ENCODE peak calls at places on chromosome 11, in six cellular contexts. H is HCT116, G is K562, F is SK-N-SH, Q is H1, K is HepG2. W is an unnamed sample.

GRCh38 chr11:27254744-27255446 is 108.1 kb downstream of the CCDC34 start:
- DNase-seq in H (no peak), G (no peak), F (no peak), Q (no peak), K (no peak), W (no peak)

GRCh38 chr11:793556-793955 is 3.7 kb upstream of the CEND1 start:
- DNase-seq in H (no peak), G (no peak), F (no peak), Q (no peak), K (no peak), W (no peak)

GRCh38 chr11:15106201-15106965 is 8.3 kb upstream of the INSC start:
- DNase-seq in H (peak), G (no peak), F (no peak), Q (no peak), K (no peak), W (no peak)

GRCh38 chr11:3021125-3021524 is 29.0 kb upstream of the NAP1L4 start:
- DNase-seq in H (peak), G (peak), F (peak), Q (no peak), K (peak), W (peak)

GRCh38 chr11:115895594-115895993 is 391.4 kb upstream of the CADM1 start:
- DNase-seq in H (no peak), G (no peak), F (no peak), Q (no peak), K (no peak), W (no peak)

GRCh38 chr11:82049199-82049598 is 684.5 kb downstream of the FAM181B start:
- DNase-seq in H (no peak), G (no peak), F (no peak), Q (no peak), K (no peak), W (no peak)

GRCh38 chr11:1006762-1007161 is 29.8 kb downstream of the MUC6 start:
- DNase-seq in H (no peak), G (no peak), F (no peak), Q (no peak), K (no peak), W (no peak)

GRCh38 chr11:11635456-11635855 is 13.7 kb upstream of the GALNT18 start:
- DNase-seq in H (no peak), G (no peak), F (no peak), Q (no peak), K (no peak), W (no peak)

GRCh38 chr11:17021550-17021949 is 7.3 kb upstream of the PLEKHA7 start:
- DNase-seq in H (no peak), G (no peak), F (peak), Q (no peak), K (no peak), W (peak)
- TF ChIP-seq JUND in H (no peak), G (no peak), F (no peak), Q (no peak), K (no peak), W (no peak)

GRCh38 chr11:65013692-65014145 is 241 bp upstream of the ARL2 start:
- DNase-seq in H (peak), G (peak), F (peak), Q (no peak), K (no peak), W (peak)

GRCh38 chr11:65019824-65020223 is 5.9 kb downstream of the ARL2 start:
- DNase-seq in H (no peak), G (no peak), F (no peak), Q (no peak), K (peak), W (no peak)

GRCh38 chr11:65014146-65014960 is at the start of gene ARL2:
- DNase-seq in H (no peak), G (peak), F (no peak), Q (peak), K (peak), W (peak)

GRCh38 chr11:65017927-65018326 is 4.0 kb downstream of the ARL2 start:
- DNase-seq in H (no peak), G (no peak), F (no peak), Q (no peak), K (no peak), W (no peak)

GRCh38 chr11:65016705-65017104 is 2.7 kb downstream of the ARL2 start:
- DNase-seq in H (no peak), G (no peak), F (no peak), Q (no peak), K (no peak), W (peak)
- TF ChIP-seq JUND in H (no peak), G (no peak), F (no peak), Q (no peak), K (no peak), W (no peak)

GRCh38 chr11:19712281-19713220 is at the start of gene NAV2:
- DNase-seq in H (peak), G (peak), F (peak), Q (peak), K (peak), W (peak)
- TF ChIP-seq JUND in H (no peak), G (no peak), F (no peak), Q (no peak), K (no peak), W (no peak)

GRCh38 chr11:71268706-71269321 is 16.4 kb upstream of the SHANK2 start:
- DNase-seq in H (no peak), G (no peak), F (no peak), Q (peak), K (peak), W (no peak)

GRCh38 chr11:71263391-71263790 is 11.0 kb upstream of the SHANK2 start:
- DNase-seq in H (no peak), G (no peak), F (no peak), Q (no peak), K (no peak), W (no peak)

GRCh38 chr11:71266114-71266833 is 13.9 kb upstream of the SHANK2 start:
- DNase-seq in H (no peak), G (no peak), F (peak), Q (peak), K (no peak), W (peak)

GRCh38 chr11:71267807-71268421 is 15.5 kb upstream of the SHANK2 start:
- DNase-seq in H (no peak), G (no peak), F (no peak), Q (peak), K (no peak), W (no peak)

DNA sequence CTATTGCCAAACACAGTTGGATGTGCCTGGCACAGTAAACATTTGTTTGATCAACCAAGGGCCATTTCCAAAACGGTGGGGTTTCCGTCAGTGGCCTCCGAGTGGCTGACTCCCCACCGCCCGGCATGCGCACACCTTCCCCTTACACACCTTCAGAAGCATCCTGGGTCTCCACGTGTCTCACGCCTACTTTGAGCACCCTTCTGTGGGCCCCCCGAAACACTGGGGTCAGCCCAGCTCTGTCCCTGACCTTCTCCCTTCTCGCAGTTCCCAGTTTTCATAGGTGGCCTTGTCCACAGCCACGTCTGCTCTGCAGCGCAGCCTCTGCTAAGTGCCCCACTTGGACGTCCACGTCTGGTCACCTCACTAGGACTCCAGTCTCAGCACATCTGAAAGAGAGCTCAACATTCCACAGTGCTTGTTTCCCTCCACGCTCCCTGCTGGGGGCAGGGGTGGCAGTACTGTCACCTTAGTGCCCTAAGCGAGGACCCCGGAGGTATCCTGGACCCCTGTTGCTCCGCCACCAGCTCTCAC is 13.2 kb upstream of the SHANK2 start:
- DNase-seq in H (no peak), G (no peak), F (no peak), Q (no peak), K (no peak), W (no peak)
- TF ChIP-seq JUND in H (no peak), G (no peak), F (no peak), Q (no peak), K (no peak), W (no peak)

GRCh38 chr11:45803981-45804805 is 756 bp upstream of the SLC35C1 start:
- DNase-seq in H (no peak), G (peak), F (peak), Q (peak), K (peak), W (peak)
- TF ChIP-seq JUND in H (no peak), G (no peak), F (no peak), Q (no peak), K (no peak), W (no peak)

GRCh38 chr11:102573851-102574250 is 43.3 kb upstream of the MMP7 start:
- DNase-seq in H (no peak), G (no peak), F (no peak), Q (no peak), K (no peak), W (peak)
- TF ChIP-seq JUND in H (no peak), G (peak), F (peak), Q (no peak), K (no peak), W (peak)